ENCODE peak calls at places on chromosomes 6 and 20, in four cellular contexts. W, A, X and F are unnamed samples.
A peak's percentile ranks its signal among the peaks of the same experiment; 100 is the strongest.

GRCh38 chr6:165636415-165637048 is 26.5 kb downstream of the PDE10A start:
- ATAC-seq in W (no peak), A (no peak), X (no peak), F (no peak)

GRCh38 chr6:165663283-165663735 is 268 bp upstream of the PDE10A start:
- ATAC-seq in W (peak; percentile 39), A (no peak), X (peak; percentile 56), F (peak; percentile 9)

GRCh38 chr6:78947962-78948361 is 80.6 kb downstream of the IRAK1BP1 start:
- ATAC-seq in W (no peak), A (no peak), X (no peak), F (no peak)

GRCh38 chr20:62049342-62050165 is 16.1 kb downstream of the TAF4 start:
- ATAC-seq in W (no peak), A (no peak), X (no peak), F (no peak)

GRCh38 chr6:88840806-88841539 is 122.4 kb downstream of the RNGTT start:
- ATAC-seq in W (no peak), A (no peak), X (no peak), F (no peak)

GRCh38 chr6:133945158-133945557 is 7.9 kb upstream of the TBPL1 start:
- ATAC-seq in W (peak; percentile 57), A (no peak), X (no peak), F (no peak)

GRCh38 chr6:16762265-16762546 is 946 bp upstream of the ATXN1 start:
- ATAC-seq in W (peak; percentile 20), A (no peak), X (no peak), F (no peak)

GRCh38 chr20:10683537-10683936 is 9.7 kb upstream of the JAG1 start:
- ATAC-seq in W (no peak), A (no peak), X (no peak), F (no peak)

GRCh38 chr20:37986873-37987601 is 46.2 kb downstream of the TTI1 start:
- ATAC-seq in W (no peak), A (peak; percentile 39), X (peak; percentile 73), F (peak; percentile 50)

GRCh38 chr6:21885532-21886089 is 292.1 kb downstream of the SOX4 start:
- ATAC-seq in W (peak; percentile 88), A (peak; percentile 68), X (peak; percentile 73), F (peak; percentile 71)

GRCh38 chr6:111794300-111794699 is 79.0 kb downstream of the FYN start:
- ATAC-seq in W (no peak), A (no peak), X (no peak), F (no peak)

GRCh38 chr6:47669684-47670515 is 28.5 kb upstream of the ADGRF4 start:
- ATAC-seq in W (peak; percentile 66), A (no peak), X (no peak), F (no peak)

GRCh38 chr6:74137910-74138309 is 441.9 kb downstream of the CD109 start:
- ATAC-seq in W (no peak), A (no peak), X (no peak), F (peak; percentile 22)

GRCh38 chr20:2920473-2920872 is 47.2 kb downstream of the PTPRA start:
- ATAC-seq in W (no peak), A (no peak), X (no peak), F (no peak)

GRCh38 chr20:46058656-46059281 is 29.8 kb downstream of the SLC12A5 start:
- ATAC-seq in W (peak; percentile 32), A (no peak), X (peak; percentile 30), F (no peak)

GRCh38 chr6:161836643-161837448 is 563.0 kb upstream of the AGPAT4 start:
- ATAC-seq in W (peak; percentile 66), A (no peak), X (no peak), F (no peak)

GRCh38 chr6:42968126-42968701 is 7.7 kb downstream of the GNMT start:
- ATAC-seq in W (no peak), A (no peak), X (no peak), F (no peak)

GRCh38 chr6:43436577-43437282 is 9.4 kb downstream of the ABCC10 start:
- ATAC-seq in W (peak; percentile 79), A (peak; percentile 36), X (peak; percentile 27), F (peak; percentile 60)

GRCh38 chr6:109316909-109317308 is 65.4 kb downstream of the CD164 start:
- ATAC-seq in W (no peak), A (no peak), X (no peak), F (no peak)

GRCh38 chr6:121435444-121436069 is at the start of gene GJA1:
- ATAC-seq in W (peak; percentile 76), A (peak; percentile 44), X (peak; percentile 46), F (peak; percentile 78)

GRCh38 chr6:126773122-126773805 is 345.2 kb upstream of the RSPO3 start:
- ATAC-seq in W (no peak), A (no peak), X (peak; percentile 75), F (peak; percentile 83)

GRCh38 chr6:41963371-41963770 is 21.8 kb upstream of the CCND3 start:
- ATAC-seq in W (no peak), A (no peak), X (no peak), F (no peak)
- H3K27ac ChIP-seq in W (peak overlapping the region; percentile 95), A (no peak overlapping the region), X (no peak overlapping the region), F (no peak overlapping the region)

GRCh38 chr6:30875244-30876038 is 8.9 kb upstream of the DDR1 start:
- ATAC-seq in W (no peak), A (no peak), X (no peak), F (no peak)

GRCh38 chr6:30873137-30873640 is 11.1 kb upstream of the DDR1 start:
- ATAC-seq in W (no peak), A (no peak), X (no peak), F (no peak)

GRCh38 chr6:30876039-30876730 is 8.1 kb upstream of the DDR1 start:
- ATAC-seq in W (no peak), A (no peak), X (no peak), F (peak; percentile 65)

GRCh38 chr6:30871592-30872183 is 12.6 kb upstream of the DDR1 start:
- ATAC-seq in W (no peak), A (no peak), X (no peak), F (no peak)

DNA sequence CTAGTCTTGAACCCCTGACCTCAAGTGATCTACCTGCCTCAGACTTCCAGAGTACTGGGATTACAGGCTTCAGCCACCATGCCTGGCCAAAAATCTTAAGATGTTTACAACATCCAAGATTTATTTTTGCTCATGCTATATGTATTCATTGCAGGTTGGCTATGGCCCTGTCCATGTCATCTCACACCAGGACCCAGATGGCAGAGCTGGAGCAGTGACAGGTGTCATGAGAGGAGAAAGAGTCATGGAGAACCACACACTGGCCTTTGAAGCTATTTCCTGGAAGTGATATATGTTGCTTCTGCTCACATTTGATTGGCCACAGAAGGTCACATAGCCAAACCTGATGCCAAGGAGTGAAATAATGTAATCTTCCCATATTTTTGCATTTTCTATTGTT is 13.8 kb upstream of the DDR1 start:
- ATAC-seq in W (no peak), A (no peak), X (no peak), F (no peak)
- H3K9me3 ChIP-seq in W (peaks cover 17% of the 10 kb centered on the region), A (no peaks in the 10 kb centered on the region), X (peaks cover 9% of the 10 kb centered on the region), F (no peaks in the 10 kb centered on the region)

GRCh38 chr20:1827974-1828785 is 67.0 kb upstream of the SIRPA start:
- ATAC-seq in W (peak; percentile 33), A (no peak), X (peak; percentile 52), F (peak; percentile 27)
- H3K27ac ChIP-seq in W (peak overlapping the region; percentile 58), A (peak overlapping the region; percentile 7), X (no peak overlapping the region), F (no peak overlapping the region)

DNA sequence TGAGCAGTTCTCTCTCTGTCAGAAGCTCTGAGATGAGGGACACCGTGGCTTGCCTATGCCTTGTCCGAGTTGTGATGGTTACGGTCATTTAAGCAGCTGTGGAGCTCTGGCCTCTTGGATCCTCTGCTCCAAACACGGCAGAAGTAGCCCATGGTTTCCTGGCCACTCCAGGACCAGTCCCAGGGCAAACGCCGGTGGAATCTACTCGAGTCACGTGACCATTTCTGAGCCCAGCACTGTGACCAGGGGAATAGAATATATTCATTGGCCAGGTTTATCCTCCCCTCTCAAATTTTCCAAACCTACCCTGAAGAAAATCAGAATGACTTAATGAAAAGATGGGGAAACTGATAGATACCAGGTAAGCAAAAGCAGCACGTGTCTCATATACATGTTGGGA is 152.8 kb downstream of the TTLL2 start:
- ATAC-seq in W (no peak), A (no peak), X (no peak), F (no peak)
- H3K9me3 ChIP-seq in W (no peaks in the 10 kb centered on the region), A (no peaks in the 10 kb centered on the region), X (no peaks in the 10 kb centered on the region), F (no peaks in the 10 kb centered on the region)

DNA sequence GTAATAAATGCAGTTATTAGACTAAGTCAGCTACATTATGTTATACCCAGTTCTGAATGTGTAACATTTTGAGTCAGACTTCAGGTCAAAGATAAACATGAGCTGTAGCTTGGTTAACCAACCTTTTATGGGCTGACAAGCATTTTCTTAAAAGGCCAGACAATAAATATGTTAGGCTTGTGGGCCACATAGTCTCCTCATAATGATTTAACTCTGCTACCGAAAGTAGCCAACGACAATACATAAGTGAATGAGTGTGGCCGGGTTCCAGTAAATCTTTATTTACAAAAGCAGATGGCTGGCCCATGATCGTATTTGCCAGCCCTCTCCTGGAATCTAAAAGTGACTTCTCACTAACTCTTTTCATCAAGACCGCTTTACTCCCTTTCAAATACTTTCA is 49.9 kb downstream of the ATG5 start:
- ATAC-seq in W (no peak), A (no peak), X (no peak), F (no peak)
- H3K27ac ChIP-seq in W (no peak overlapping the region), A (no peak overlapping the region), X (no peak overlapping the region), F (no peak overlapping the region)

DNA sequence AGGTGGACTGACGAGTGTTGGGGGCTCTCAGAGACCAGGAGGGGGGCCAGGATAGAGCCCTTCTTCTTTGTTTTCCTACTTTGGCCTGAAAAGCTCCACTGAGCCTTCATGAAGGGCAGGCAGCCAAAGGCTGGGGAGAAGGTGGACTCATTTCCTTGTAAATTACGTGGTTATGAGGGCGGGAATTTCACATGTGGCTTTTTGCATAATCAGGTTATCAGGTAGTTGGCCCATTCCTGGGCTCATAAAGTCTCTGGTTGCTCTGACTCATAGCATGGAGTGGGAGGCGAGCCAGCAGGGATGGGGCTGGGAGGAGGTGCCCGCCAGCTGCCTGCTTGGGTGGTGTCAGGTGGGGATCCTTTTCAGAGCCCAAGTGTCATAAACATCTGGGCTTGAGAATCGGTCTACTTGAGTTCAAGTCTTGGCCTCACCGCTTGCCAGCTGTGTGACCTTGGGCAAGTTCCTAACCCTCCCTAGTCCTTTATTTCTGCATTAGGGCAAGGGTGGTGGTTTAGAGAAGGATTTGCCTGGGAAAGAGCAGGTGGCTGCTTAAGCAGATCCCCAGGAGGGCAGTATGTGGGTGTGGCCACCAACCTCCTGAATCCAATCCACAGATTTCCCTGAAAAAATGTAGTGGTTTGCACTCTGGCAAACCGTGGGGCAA is 26.5 kb upstream of the RNF24 start:
- ATAC-seq in W (peak; percentile 81), A (peak; percentile 69), X (no peak), F (no peak)
- H3K9me3 ChIP-seq in W (peaks cover 3% of the 10 kb centered on the region), A (no peaks in the 10 kb centered on the region), X (no peaks in the 10 kb centered on the region), F (no peaks in the 10 kb centered on the region)